ENCODE peak calls at places on chromosome 5, in eight cellular contexts. N is CD8-positive, alpha-beta T cell; M is mammary epithelial cell; V is IMR-90; P is right lobe of liver; Y is endothelial cell of umbilical vein; L is pancreas; Z is fibroblast of lung. D is an unnamed sample. For H3K4me1, the result is how much of the 10 kb centered on the place peaks cover.

GRCh38 chr5:10704949-10705621 is 55.9 kb downstream of the DAP start:
- DNase-seq in V (peak), Z (peak), P (no peak), M (peak), Y (peak), N (no peak), L (no peak), D (no peak)

GRCh38 chr5:157384971-157385709 is 74.9 kb upstream of the NIPAL4 start:
- DNase-seq in M (peak), P (no peak), L (no peak), Y (peak), Z (peak), V (peak), N (no peak), D (no peak)

GRCh38 chr5:76622973-76623596 is at the start of gene F2RL2:
- DNase-seq in Z (peak), M (no peak), L (no peak), V (peak), N (no peak), Y (peak), P (peak), D (no peak)

GRCh38 chr5:134567651-134568338 is 42.3 kb downstream of the JADE2 start:
- DNase-seq in V (peak), L (no peak), Y (peak), N (no peak), P (peak), Z (peak), M (no peak), D (no peak)

GRCh38 chr5:16744164-16744880 is 127.5 kb upstream of the RETREG1 start:
- DNase-seq in V (no peak), N (no peak), P (no peak), M (no peak), L (no peak), Y (no peak), Z (no peak), D (no peak)

GRCh38 chr5:111635151-111635945 is 121.6 kb downstream of the NREP start:
- DNase-seq in M (no peak), V (no peak), L (no peak), Y (no peak), P (peak), Z (peak), N (no peak), D (no peak)

GRCh38 chr5:1168751-1169607 is 32.4 kb upstream of the SLC6A19 start:
- DNase-seq in Z (no peak), M (no peak), L (no peak), N (no peak), Y (no peak), P (no peak), V (no peak), D (no peak)

GRCh38 chr5:149445739-149446369 is 66.8 kb upstream of the IL17B start:
- DNase-seq in M (peak), V (peak), N (no peak), P (no peak), Y (peak), L (no peak), Z (peak), D (no peak)

GRCh38 chr5:177453852-177454396 is 7.3 kb downstream of the PRR7 start:
- DNase-seq in V (no peak), M (no peak), Z (no peak), P (peak), N (no peak), Y (no peak), L (no peak), D (no peak)

GRCh38 chr5:109053995-109054417 is 306.3 kb downstream of the FER start:
- DNase-seq in Y (no peak), P (no peak), M (no peak), L (no peak), Z (peak), N (no peak), V (peak), D (no peak)

GRCh38 chr5:18465833-18466681 is 831.8 kb downstream of the TAF11L14 start:
- DNase-seq in Y (peak), M (peak), Z (peak), L (peak), N (no peak), P (peak), V (peak), D (no peak)

GRCh38 chr5:68251386-68251785 is 35.8 kb downstream of the PIK3R1 start:
- DNase-seq in V (peak), P (peak), M (no peak), L (no peak), Z (no peak), N (no peak), Y (peak), D (no peak)

GRCh38 chr5:149632311-149633251 is 51.3 kb downstream of the ARHGEF37 start:
- DNase-seq in P (no peak), V (peak), Z (peak), L (no peak), N (no peak), Y (peak), M (peak), D (no peak)

GRCh38 chr5:59360130-59360555 is 533.4 kb downstream of the PDE4D start:
- DNase-seq in M (no peak), V (no peak), Y (no peak), Z (no peak), P (no peak), L (no peak), N (no peak), D (no peak)

GRCh38 chr5:73748510-73749410 is 122.8 kb downstream of the ARHGEF28 start:
- DNase-seq in M (no peak), Z (peak), Y (peak), L (no peak), P (no peak), N (no peak), V (peak), D (peak)

GRCh38 chr5:172745836-172746235 is 25.2 kb downstream of the DUSP1 start:
- DNase-seq in P (no peak), L (no peak), Z (no peak), V (no peak), M (no peak), Y (no peak), N (no peak), D (no peak)

GRCh38 chr5:177295929-177296328 is 7.6 kb downstream of the RAB24 start:
- DNase-seq in N (no peak), L (no peak), V (no peak), M (no peak), Y (no peak), P (no peak), Z (no peak), D (no peak)

GRCh38 chr5:64939772-64940510 is 171.2 kb downstream of the CWC27 start:
- DNase-seq in P (peak), Y (peak), Z (peak), N (no peak), L (no peak), V (peak), M (no peak), D (no peak)

GRCh38 chr5:3709058-3709723 is 113.6 kb downstream of the IRX1 start:
- DNase-seq in V (no peak), M (no peak), N (no peak), L (no peak), P (no peak), Y (no peak), Z (no peak), D (no peak)

GRCh38 chr5:41871866-41872265 is 1.6 kb upstream of the OXCT1 start:
- DNase-seq in V (peak), Y (peak), M (peak), P (no peak), L (peak), Z (peak), N (no peak), D (no peak)

GRCh38 chr5:124481419-124481818 is 265.0 kb downstream of the ZNF608 start:
- DNase-seq in Y (no peak), N (no peak), V (no peak), P (no peak), M (no peak), L (no peak), Z (no peak), D (no peak)

GRCh38 chr5:141369994-141370848 is at the start of gene PCDHGB3:
- DNase-seq in V (peak), P (no peak), M (peak), Z (peak), N (no peak), L (no peak), Y (peak), D (no peak)

GRCh38 chr5:142478116-142478515 is 153.3 kb upstream of the SPRY4 start:
- DNase-seq in Y (no peak), L (no peak), M (no peak), V (no peak), Z (no peak), N (no peak), P (no peak), D (no peak)

GRCh38 chr5:56638768-56639238 is 176.5 kb upstream of the MAP3K1 start:
- DNase-seq in Z (no peak), Y (no peak), L (no peak), M (peak), V (no peak), N (no peak), P (no peak), D (no peak)

GRCh38 chr5:169778622-169779596 is 141.8 kb downstream of the DOCK2 start:
- DNase-seq in M (no peak), N (no peak), L (no peak), Y (no peak), Z (no peak), P (no peak), V (no peak), D (no peak)

GRCh38 chr5:150286820-150287219 is 2.8 kb downstream of the CAMK2A start:
- DNase-seq in V (no peak), Z (no peak), P (peak), M (no peak), L (no peak), Y (no peak), N (no peak), D (no peak)

GRCh38 chr5:73693573-73694061 is 67.6 kb downstream of the ARHGEF28 start:
- DNase-seq in Y (peak), N (no peak), L (peak), Z (peak), P (no peak), M (no peak), V (peak), D (no peak)

GRCh38 chr5:38751103-38751502 is 94.7 kb upstream of the OSMR start:
- DNase-seq in M (no peak), P (no peak), L (no peak), Z (peak), V (no peak), N (no peak), Y (no peak), D (no peak)
- TF ChIP-seq CTCF in M (no peak), P (no peak), L (no peak), Z (peak), V (no peak), N (no peak), Y (peak), D (no peak)

DNA sequence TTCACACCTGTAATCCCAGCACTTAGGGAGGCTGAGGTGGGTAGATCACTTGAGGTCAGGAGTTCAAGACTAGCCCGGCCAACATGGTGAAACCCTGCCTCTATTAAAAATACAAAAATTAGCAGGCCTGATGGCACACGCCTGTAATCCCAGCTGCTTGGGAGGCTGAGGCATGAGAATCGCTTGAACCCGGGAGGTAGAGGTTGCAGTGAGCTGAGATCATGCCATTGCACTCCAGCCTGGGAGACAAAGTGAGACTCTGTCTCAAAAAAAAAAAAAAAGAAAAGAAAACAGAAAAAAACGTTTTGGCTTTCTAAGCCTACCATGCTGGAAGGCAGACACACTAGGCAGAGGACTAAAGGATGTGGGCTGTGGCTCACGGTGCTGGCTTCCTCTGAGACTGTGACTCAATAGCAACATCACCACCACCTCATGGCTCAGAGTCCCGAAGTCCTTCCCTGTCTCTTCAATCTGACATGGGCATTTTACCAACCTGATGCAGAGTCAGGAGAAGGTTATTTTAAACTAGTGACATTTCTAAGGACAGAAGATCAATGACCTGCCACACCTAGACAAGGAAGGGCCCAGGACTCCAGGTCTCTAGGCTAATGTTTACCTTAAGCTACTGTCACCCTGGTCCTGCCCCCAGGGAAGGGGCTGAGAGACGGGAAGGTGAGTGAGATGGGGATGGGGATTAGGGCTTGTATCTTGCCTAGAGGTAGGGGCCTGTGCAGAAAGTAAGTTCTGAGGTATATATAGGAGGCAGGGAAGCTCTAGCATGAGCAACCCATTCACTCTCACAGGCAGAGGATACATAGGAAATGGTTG is 3.7 kb downstream of the ECSCR start:
- DNase-seq in L (no peak), N (peak), Z (peak), M (peak), V (peak), Y (peak), P (no peak), D (no peak)
- H3K4me3 ChIP-seq in L (no peak), N (no peak), Z (no peak), M (no peak), V (no peak), Y (no peak), P (no peak), D (no peak)

GRCh38 chr5:113188454-113188853 is 211.9 kb downstream of the DCP2 start:
- DNase-seq in V (no peak), P (no peak), Y (no peak), Z (no peak), N (no peak), M (no peak), L (no peak), D (no peak)
- H3K4me1 ChIP-seq in V (under half), P (under half), Y (under half), Z (under half), N (under half), M (under half), L (under half), D (under half)

GRCh38 chr5:174189638-174190037 is 144.1 kb downstream of the NSG2 start:
- DNase-seq in Z (no peak), P (peak), Y (no peak), N (no peak), V (no peak), M (no peak), L (peak), D (no peak)

GRCh38 chr5:174187001-174187400 is 141.5 kb downstream of the NSG2 start:
- DNase-seq in P (no peak), L (no peak), M (no peak), Z (no peak), V (no peak), Y (no peak), N (no peak), D (no peak)

GRCh38 chr5:174190073-174190675 is 144.7 kb downstream of the NSG2 start:
- DNase-seq in N (no peak), P (no peak), M (no peak), V (no peak), Y (no peak), Z (no peak), L (no peak), D (no peak)

GRCh38 chr5:174187481-174187880 is 142.0 kb downstream of the NSG2 start:
- DNase-seq in L (no peak), Y (no peak), P (no peak), V (no peak), Z (no peak), N (no peak), M (no peak), D (no peak)

GRCh38 chr5:174188300-174188699 is 142.8 kb downstream of the NSG2 start:
- DNase-seq in Y (no peak), V (no peak), P (no peak), Z (peak), L (no peak), M (no peak), N (no peak), D (peak)
- TF ChIP-seq CTCF in Y (no peak), V (no peak), P (no peak), Z (no peak), L (no peak), M (no peak), N (no peak), D (no peak)

GRCh38 chr5:159303286-159303685 is 27.0 kb downstream of the IL12B start:
- DNase-seq in V (no peak), P (no peak), Z (no peak), Y (no peak), L (no peak), M (no peak), N (no peak), D (no peak)

GRCh38 chr5:159309689-159310433 is 20.4 kb downstream of the IL12B start:
- DNase-seq in L (no peak), Y (no peak), N (no peak), V (no peak), M (no peak), P (no peak), Z (no peak), D (no peak)

GRCh38 chr5:159310492-159310891 is 19.8 kb downstream of the IL12B start:
- DNase-seq in N (no peak), Z (no peak), V (no peak), L (no peak), M (peak), P (no peak), Y (no peak), D (no peak)

GRCh38 chr5:159301351-159301911 is 28.9 kb downstream of the IL12B start:
- DNase-seq in Z (no peak), V (peak), L (no peak), M (no peak), N (no peak), P (no peak), Y (no peak), D (no peak)

DNA sequence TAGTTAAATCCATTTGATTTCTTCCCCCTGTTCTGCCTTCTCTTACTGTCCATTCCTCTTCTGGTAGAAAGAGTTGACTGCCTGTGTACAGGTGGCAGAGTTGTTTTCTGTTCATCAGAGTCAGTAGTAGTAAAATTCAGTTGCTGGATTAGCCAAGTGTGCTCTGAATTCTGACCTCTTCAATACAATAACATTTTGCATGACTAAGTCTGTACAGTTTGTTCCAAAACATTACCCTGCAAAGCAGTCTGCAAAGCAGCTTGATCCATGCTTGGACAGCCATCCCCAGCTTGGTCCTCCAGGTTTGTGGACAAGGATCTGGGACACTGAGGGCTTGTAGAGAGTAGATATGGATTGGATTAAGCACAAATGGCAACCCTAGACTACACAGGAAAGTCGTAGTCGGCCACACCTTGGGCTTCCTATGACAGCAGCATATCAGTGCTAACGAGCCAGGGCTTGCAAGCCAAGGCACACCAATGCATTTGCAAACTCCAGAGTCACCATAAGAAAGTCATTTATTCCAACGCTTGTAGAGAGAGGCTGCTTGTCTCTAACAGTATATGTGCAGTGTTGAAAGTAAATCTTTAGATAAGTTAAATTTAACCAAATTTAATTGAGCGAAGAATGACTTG is 25.2 kb downstream of the IL12B start:
- DNase-seq in P (no peak), Z (peak), L (no peak), Y (no peak), N (no peak), V (peak), M (peak), D (no peak)
- H3K4me3 ChIP-seq in P (no peak), Z (no peak), L (no peak), Y (no peak), N (no peak), V (no peak), M (no peak), D (no peak)

DNA sequence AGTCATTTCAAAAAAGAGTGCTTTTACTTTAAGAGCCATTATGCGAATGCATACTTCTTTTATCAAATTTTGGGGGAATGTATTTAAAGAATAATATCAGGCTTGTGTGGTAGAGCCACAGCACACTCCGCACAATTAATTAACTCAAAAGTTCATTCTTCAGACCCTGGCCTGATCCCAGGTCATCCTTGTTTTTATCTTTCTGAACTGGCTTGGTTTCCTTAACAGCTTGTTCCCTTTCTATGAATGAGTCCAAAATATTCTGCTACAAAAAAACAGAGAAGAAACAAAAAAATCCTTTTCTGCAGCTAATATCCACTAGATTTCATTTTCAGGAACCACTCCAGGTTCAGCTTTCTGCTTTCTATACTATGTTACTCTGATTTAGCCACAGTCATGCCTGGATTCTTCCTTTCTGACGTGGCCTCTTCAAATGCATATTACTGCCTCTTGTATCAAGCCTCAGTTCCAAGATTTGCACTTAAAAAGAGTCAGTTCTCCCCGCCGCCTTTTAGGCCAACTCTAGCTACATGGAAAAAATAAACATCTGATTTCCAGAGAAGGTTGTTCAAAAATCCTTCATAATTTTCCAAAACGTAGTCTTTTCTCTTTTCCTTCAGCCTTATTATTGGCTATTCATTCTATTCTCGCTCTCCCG is 45.5 kb upstream of the CDH9 start:
- DNase-seq in L (no peak), N (no peak), P (no peak), V (no peak), Z (no peak), M (no peak), Y (no peak), D (no peak)
- H3K4me1 ChIP-seq in L (under half), N (under half), P (under half), V (under half), Z (under half), M (under half), Y (under half), D (under half)

GRCh38 chr5:80407735-80408474 is at the start of gene ZFYVE16:
- DNase-seq in L (peak), N (peak), P (peak), V (peak), M (peak), Y (peak), Z (peak), D (peak)
- TF ChIP-seq CTCF in L (no peak), N (no peak), P (no peak), V (peak), M (peak), Y (peak), Z (no peak), D (peak)